ENCODE peak calls at places on chromosomes 11 and 22, in four cellular contexts. One of them, this sample, is unnamed.

GRCh38 chr11:111602865-111603632 is 800 bp downstream of the SIK2 start:
- DNase-seq in A673: peak; percentile 48
- DNase-seq in HepG2: no peak
- DNase-seq in body of pancreas: peak; percentile 43
- DNase-seq in this sample: peak; percentile 57

GRCh38 chr11:21582791-21583190 is 610.1 kb upstream of the ANO5 start:
- DNase-seq in A673: peak; percentile 10
- DNase-seq in HepG2: no peak
- DNase-seq in body of pancreas: no peak
- DNase-seq in this sample: no peak

GRCh38 chr11:6926208-6927029 is at the start of gene ZNF215:
- DNase-seq in A673: peak; percentile 55
- DNase-seq in HepG2: no peak
- DNase-seq in body of pancreas: peak; percentile 77
- DNase-seq in this sample: peak; percentile 79

GRCh38 chr22:24161909-24162308 is 19.4 kb upstream of the SUSD2 start:
- DNase-seq in A673: no peak
- DNase-seq in HepG2: no peak
- DNase-seq in body of pancreas: peak; percentile 38
- DNase-seq in this sample: no peak

GRCh38 chr11:19101803-19102520 is 15.0 kb upstream of the ZDHHC13 start:
- DNase-seq in A673: no peak
- DNase-seq in HepG2: no peak
- DNase-seq in body of pancreas: no peak
- DNase-seq in this sample: no peak

GRCh38 chr11:79098096-79098495 is 342.7 kb downstream of the TENM4 start:
- DNase-seq in A673: no peak
- DNase-seq in HepG2: no peak
- DNase-seq in body of pancreas: no peak
- DNase-seq in this sample: no peak

GRCh38 chr11:85182437-85183109 is 444.6 kb downstream of the DLG2 start:
- DNase-seq in A673: peak; percentile 67
- DNase-seq in HepG2: peak; percentile 21
- DNase-seq in body of pancreas: peak; percentile 6
- DNase-seq in this sample: peak; percentile 13

GRCh38 chr11:11036185-11037161 is 178.6 kb upstream of the ZBED5 start:
- DNase-seq in A673: peak; percentile 35
- DNase-seq in HepG2: peak; percentile 64
- DNase-seq in body of pancreas: peak; percentile 80
- DNase-seq in this sample: no peak

GRCh38 chr22:23213031-23213555 is 32.8 kb downstream of the BCR start:
- DNase-seq in A673: no peak
- DNase-seq in HepG2: no peak
- DNase-seq in body of pancreas: no peak
- DNase-seq in this sample: no peak

GRCh38 chr22:43293661-43294392 is 49.3 kb downstream of the SCUBE1 start:
- DNase-seq in A673: no peak
- DNase-seq in HepG2: peak; percentile 90
- DNase-seq in body of pancreas: no peak
- DNase-seq in this sample: peak; percentile 83

GRCh38 chr22:32714458-32715250 is 86.9 kb upstream of the TIMP3 start:
- DNase-seq in A673: no peak
- DNase-seq in HepG2: no peak
- DNase-seq in body of pancreas: no peak
- DNase-seq in this sample: no peak

GRCh38 chr11:1303973-1304372 is 5.5 kb downstream of the TOLLIP start:
- DNase-seq in A673: no peak
- DNase-seq in HepG2: no peak
- DNase-seq in body of pancreas: peak; percentile 88
- DNase-seq in this sample: peak; percentile 57

GRCh38 chr11:36057372-36058045 is 113.6 kb downstream of the LDLRAD3 start:
- DNase-seq in A673: no peak
- DNase-seq in HepG2: no peak
- DNase-seq in body of pancreas: peak; percentile 32
- DNase-seq in this sample: peak; percentile 57

GRCh38 chr11:12787847-12788246 is 113.6 kb downstream of the TEAD1 start:
- DNase-seq in A673: peak; percentile 49
- DNase-seq in HepG2: no peak
- DNase-seq in body of pancreas: no peak
- DNase-seq in this sample: peak; percentile 48

DNA sequence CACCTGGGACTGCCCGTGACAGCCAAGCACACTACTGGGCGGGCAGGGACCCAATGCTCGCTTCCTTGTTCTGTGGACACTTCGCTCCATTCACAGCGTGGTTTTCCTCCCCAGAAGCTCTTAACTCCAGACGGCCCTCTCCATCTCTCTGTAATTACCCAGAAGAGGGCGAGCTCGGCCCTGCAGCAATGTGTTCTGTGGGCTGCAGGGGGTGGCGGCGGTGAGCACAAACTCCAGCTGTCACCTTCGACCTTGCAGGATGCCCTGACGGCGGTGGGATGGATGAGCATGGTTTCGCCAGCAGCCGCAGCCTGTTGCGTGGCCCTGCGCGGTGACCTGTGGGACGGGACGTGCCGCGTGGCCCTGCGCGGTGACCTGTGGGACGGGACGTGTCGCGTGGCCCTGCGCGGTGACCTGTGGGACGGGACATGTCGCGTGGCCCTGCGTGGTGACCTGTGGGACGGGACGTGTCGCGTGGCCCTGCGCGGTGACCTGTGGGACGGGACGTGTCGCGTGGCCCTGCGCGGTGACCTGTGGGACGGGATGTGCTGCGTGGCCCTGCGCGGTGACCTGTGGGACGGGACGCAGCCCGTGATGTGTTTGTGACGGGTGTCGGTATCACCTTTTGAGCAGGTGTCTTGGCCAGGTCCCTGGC is 1204.7 kb downstream of the BRD1 start:
- DNase-seq in A673: no peak
- DNase-seq in HepG2: no peak
- DNase-seq in body of pancreas: no peak
- DNase-seq in this sample: no peak
- TF ChIP-seq CTCF in A673: no peak
- TF ChIP-seq CTCF in HepG2: peak; percentile 22
- TF ChIP-seq CTCF in body of pancreas: no peak
- TF ChIP-seq CTCF in this sample: no peak

DNA sequence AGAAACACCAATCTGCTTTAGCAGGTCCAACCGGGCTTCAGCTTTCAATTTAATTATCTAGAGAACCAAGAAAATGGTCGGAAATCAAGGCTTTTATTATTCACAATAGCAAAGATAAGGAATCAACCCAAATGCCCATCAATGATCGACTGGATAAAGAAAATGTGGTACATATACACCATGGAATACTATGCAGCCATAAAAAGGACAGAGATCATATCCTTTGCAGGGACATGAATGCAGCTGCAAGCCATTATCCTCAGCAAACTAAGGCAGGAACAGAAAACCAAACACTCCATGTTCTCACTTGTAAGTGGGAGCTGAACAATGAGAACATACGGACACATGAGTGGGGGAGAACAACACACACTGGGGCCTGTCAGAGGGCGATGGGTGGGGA is 53.8 kb downstream of the ATG16L2 start:
- DNase-seq in A673: no peak
- DNase-seq in HepG2: no peak
- DNase-seq in body of pancreas: no peak
- DNase-seq in this sample: no peak
- H3K36me3 ChIP-seq in A673: peaks cover 4% of the 10 kb centered on the region
- H3K36me3 ChIP-seq in HepG2: peaks cover 54% of the 10 kb centered on the region
- H3K36me3 ChIP-seq in body of pancreas: no peaks in the 10 kb centered on the region
- H3K36me3 ChIP-seq in this sample: no peaks in the 10 kb centered on the region

DNA sequence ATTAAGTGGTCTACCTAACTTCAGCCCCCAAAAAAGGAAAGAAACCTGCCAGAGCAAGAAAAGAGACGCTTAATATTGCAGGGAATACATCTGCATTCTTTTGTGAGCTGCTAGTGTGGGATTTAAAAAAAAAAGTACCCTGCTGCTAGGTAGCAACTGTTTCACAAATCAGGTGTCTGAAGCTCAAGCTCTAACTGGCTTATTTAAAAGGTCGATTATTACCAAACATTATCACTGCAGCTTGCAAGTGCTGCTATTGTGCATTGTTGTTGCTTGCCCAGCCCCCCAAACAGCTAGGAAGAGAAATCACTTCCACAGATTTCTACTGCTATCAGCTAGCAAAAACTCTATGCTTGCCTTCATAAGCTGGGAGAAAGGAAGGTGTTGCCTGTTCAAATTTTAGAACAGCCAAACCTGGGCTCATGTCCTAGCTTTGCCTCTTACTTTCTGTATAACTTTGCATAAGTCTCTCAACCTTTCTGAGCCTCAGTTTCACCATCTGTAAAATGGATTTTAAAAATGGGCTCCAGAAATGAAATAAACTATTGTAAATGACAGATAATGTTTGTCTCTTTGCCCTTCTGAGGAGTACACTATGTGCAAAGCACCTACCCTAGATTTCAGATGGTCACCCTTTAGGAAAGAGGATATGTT is 68.9 kb downstream of the FAM168A start:
- DNase-seq in A673: no peak
- DNase-seq in HepG2: no peak
- DNase-seq in body of pancreas: peak; percentile 30
- DNase-seq in this sample: no peak
- H3K4me1 ChIP-seq in A673: peaks cover 53% of the 10 kb centered on the region
- H3K4me1 ChIP-seq in HepG2: peaks cover 11% of the 10 kb centered on the region
- H3K4me1 ChIP-seq in body of pancreas: no peaks in the 10 kb centered on the region
- H3K4me1 ChIP-seq in this sample: peaks cover 30% of the 10 kb centered on the region

DNA sequence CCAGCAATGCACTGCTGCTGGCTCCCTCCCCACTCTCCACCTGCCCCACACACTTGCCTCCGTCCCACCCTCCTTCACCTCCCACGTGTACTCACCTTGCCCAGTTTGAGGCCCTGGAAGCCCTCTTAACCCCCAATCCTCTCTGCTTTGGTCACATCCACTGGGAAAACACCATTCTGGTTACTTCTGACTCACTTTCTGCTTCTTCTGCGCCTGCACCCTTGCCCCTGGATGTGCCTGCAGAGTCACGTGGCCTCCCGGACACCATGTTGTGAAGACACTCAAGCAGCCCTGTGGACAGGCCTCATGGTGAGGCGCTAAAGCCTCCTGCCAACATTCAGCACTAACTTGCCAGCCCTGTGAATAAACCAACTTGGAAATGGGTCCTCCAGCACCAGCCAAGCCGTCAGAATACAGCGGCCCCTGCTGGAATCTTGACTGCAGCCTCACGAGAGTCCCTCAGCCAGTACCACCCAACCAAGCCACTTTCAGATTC is 2.6 kb upstream of the NAALADL1 start:
- DNase-seq in A673: peak; percentile 25
- DNase-seq in HepG2: peak; percentile 42
- DNase-seq in body of pancreas: no peak
- DNase-seq in this sample: no peak
- TF ChIP-seq CTCF in A673: no peak
- TF ChIP-seq CTCF in HepG2: peak; percentile 71
- TF ChIP-seq CTCF in body of pancreas: no peak
- TF ChIP-seq CTCF in this sample: no peak

GRCh38 chr11:130089669-130090063 is 20.0 kb downstream of the APLP2 start:
- DNase-seq in A673: no peak
- DNase-seq in HepG2: peak; percentile 67
- DNase-seq in body of pancreas: no peak
- DNase-seq in this sample: no peak
- H3K36me3 ChIP-seq in A673: no peaks in the 10 kb centered on the region
- H3K36me3 ChIP-seq in HepG2: no peaks in the 10 kb centered on the region
- H3K36me3 ChIP-seq in body of pancreas: no peaks in the 10 kb centered on the region
- H3K36me3 ChIP-seq in this sample: no peaks in the 10 kb centered on the region

GRCh38 chr11:15806217-15806616 is 550.1 kb downstream of the SOX6 start:
- DNase-seq in A673: no peak
- DNase-seq in HepG2: no peak
- DNase-seq in body of pancreas: no peak
- DNase-seq in this sample: no peak
- H3K4me1 ChIP-seq in A673: peaks cover 18% of the 10 kb centered on the region
- H3K4me1 ChIP-seq in HepG2: no peaks in the 10 kb centered on the region
- H3K4me1 ChIP-seq in body of pancreas: no peaks in the 10 kb centered on the region
- H3K4me1 ChIP-seq in this sample: no peaks in the 10 kb centered on the region

This sample was measured in adrenal gland.